ENCODE peak calls at places on chromosomes 7 and 10, in six cellular contexts. One of them, this sample, is unnamed.

GRCh38 chr7:108114117-108114841 is 15.9 kb downstream of the LAMB4 start:
- DNase-seq in colonic mucosa: no peak
- DNase-seq in CD8-positive, alpha-beta T cell: no peak
- DNase-seq in activated CD8-positive, alpha-beta T cell treated with anti-CD3 and anti-CD28 coated beads for 36 hours: peak
- DNase-seq in HepG2: peak
- DNase-seq in endothelial cell of umbilical vein: peak
- DNase-seq in this sample: no peak

GRCh38 chr7:100584046-100584676 is 1.8 kb downstream of the LRCH4 start:
- DNase-seq in colonic mucosa: no peak
- DNase-seq in CD8-positive, alpha-beta T cell: no peak
- DNase-seq in activated CD8-positive, alpha-beta T cell treated with anti-CD3 and anti-CD28 coated beads for 36 hours: no peak
- DNase-seq in HepG2: no peak
- DNase-seq in endothelial cell of umbilical vein: no peak
- DNase-seq in this sample: no peak

GRCh38 chr10:71747808-71748523 is 25.4 kb downstream of the VSIR start:
- DNase-seq in colonic mucosa: peak
- DNase-seq in CD8-positive, alpha-beta T cell: no peak
- DNase-seq in activated CD8-positive, alpha-beta T cell treated with anti-CD3 and anti-CD28 coated beads for 36 hours: no peak
- DNase-seq in HepG2: no peak
- DNase-seq in endothelial cell of umbilical vein: no peak
- DNase-seq in this sample: no peak

GRCh38 chr7:98360221-98361124 is 40.4 kb downstream of the BAIAP2L1 start:
- DNase-seq in colonic mucosa: peak
- DNase-seq in CD8-positive, alpha-beta T cell: no peak
- DNase-seq in activated CD8-positive, alpha-beta T cell treated with anti-CD3 and anti-CD28 coated beads for 36 hours: no peak
- DNase-seq in HepG2: peak
- DNase-seq in endothelial cell of umbilical vein: no peak
- DNase-seq in this sample: no peak

GRCh38 chr10:17290226-17290625 is 62.2 kb downstream of the VIM start:
- DNase-seq in colonic mucosa: no peak
- DNase-seq in CD8-positive, alpha-beta T cell: no peak
- DNase-seq in activated CD8-positive, alpha-beta T cell treated with anti-CD3 and anti-CD28 coated beads for 36 hours: peak
- DNase-seq in HepG2: no peak
- DNase-seq in endothelial cell of umbilical vein: peak
- DNase-seq in this sample: no peak

GRCh38 chr10:30820282-30820991 is 190.9 kb upstream of the LYZL2 start:
- DNase-seq in colonic mucosa: no peak
- DNase-seq in CD8-positive, alpha-beta T cell: no peak
- DNase-seq in activated CD8-positive, alpha-beta T cell treated with anti-CD3 and anti-CD28 coated beads for 36 hours: no peak
- DNase-seq in HepG2: no peak
- DNase-seq in endothelial cell of umbilical vein: peak
- DNase-seq in this sample: no peak

GRCh38 chr7:122886357-122887081 is at the start of gene CADPS2:
- DNase-seq in colonic mucosa: peak
- DNase-seq in CD8-positive, alpha-beta T cell: no peak
- DNase-seq in activated CD8-positive, alpha-beta T cell treated with anti-CD3 and anti-CD28 coated beads for 36 hours: peak
- DNase-seq in HepG2: peak
- DNase-seq in endothelial cell of umbilical vein: peak
- DNase-seq in this sample: peak

GRCh38 chr10:79390551-79391229 is 43.4 kb downstream of the PPIF start:
- DNase-seq in colonic mucosa: peak
- DNase-seq in CD8-positive, alpha-beta T cell: no peak
- DNase-seq in activated CD8-positive, alpha-beta T cell treated with anti-CD3 and anti-CD28 coated beads for 36 hours: peak
- DNase-seq in HepG2: no peak
- DNase-seq in endothelial cell of umbilical vein: no peak
- DNase-seq in this sample: no peak

GRCh38 chr7:82694020-82694419 is 250.4 kb upstream of the CACNA2D1 start:
- DNase-seq in colonic mucosa: no peak
- DNase-seq in CD8-positive, alpha-beta T cell: no peak
- DNase-seq in activated CD8-positive, alpha-beta T cell treated with anti-CD3 and anti-CD28 coated beads for 36 hours: no peak
- DNase-seq in HepG2: no peak
- DNase-seq in endothelial cell of umbilical vein: no peak
- DNase-seq in this sample: no peak

GRCh38 chr10:76397957-76398665 is 966.7 kb downstream of the LRMDA start:
- DNase-seq in colonic mucosa: no peak
- DNase-seq in CD8-positive, alpha-beta T cell: no peak
- DNase-seq in activated CD8-positive, alpha-beta T cell treated with anti-CD3 and anti-CD28 coated beads for 36 hours: no peak
- DNase-seq in HepG2: no peak
- DNase-seq in endothelial cell of umbilical vein: no peak
- DNase-seq in this sample: no peak

GRCh38 chr7:84455788-84456187 is 261.2 kb upstream of the SEMA3A start:
- DNase-seq in colonic mucosa: no peak
- DNase-seq in CD8-positive, alpha-beta T cell: no peak
- DNase-seq in activated CD8-positive, alpha-beta T cell treated with anti-CD3 and anti-CD28 coated beads for 36 hours: no peak
- DNase-seq in HepG2: no peak
- DNase-seq in endothelial cell of umbilical vein: peak
- DNase-seq in this sample: no peak

GRCh38 chr10:132372516-132373095 is 24.4 kb upstream of the PWWP2B start:
- DNase-seq in colonic mucosa: no peak
- DNase-seq in CD8-positive, alpha-beta T cell: no peak
- DNase-seq in activated CD8-positive, alpha-beta T cell treated with anti-CD3 and anti-CD28 coated beads for 36 hours: no peak
- DNase-seq in HepG2: no peak
- DNase-seq in endothelial cell of umbilical vein: no peak
- DNase-seq in this sample: no peak

GRCh38 chr10:42648512-42648911 is 10.1 kb upstream of the ZNF33B start:
- DNase-seq in colonic mucosa: no peak
- DNase-seq in CD8-positive, alpha-beta T cell: no peak
- DNase-seq in activated CD8-positive, alpha-beta T cell treated with anti-CD3 and anti-CD28 coated beads for 36 hours: no peak
- DNase-seq in HepG2: no peak
- DNase-seq in endothelial cell of umbilical vein: no peak
- DNase-seq in this sample: no peak

GRCh38 chr10:51073461-51074237 is 638 bp upstream of the PRKG1 start:
- DNase-seq in colonic mucosa: peak
- DNase-seq in CD8-positive, alpha-beta T cell: no peak
- DNase-seq in activated CD8-positive, alpha-beta T cell treated with anti-CD3 and anti-CD28 coated beads for 36 hours: peak
- DNase-seq in HepG2: no peak
- DNase-seq in endothelial cell of umbilical vein: no peak
- DNase-seq in this sample: peak

GRCh38 chr10:51073035-51073434 is 1.3 kb upstream of the PRKG1 start:
- DNase-seq in colonic mucosa: no peak
- DNase-seq in CD8-positive, alpha-beta T cell: no peak
- DNase-seq in activated CD8-positive, alpha-beta T cell treated with anti-CD3 and anti-CD28 coated beads for 36 hours: no peak
- DNase-seq in HepG2: no peak
- DNase-seq in endothelial cell of umbilical vein: no peak
- DNase-seq in this sample: no peak

GRCh38 chr10:51076442-51076841 is 2.2 kb downstream of the PRKG1 start:
- DNase-seq in colonic mucosa: no peak
- DNase-seq in CD8-positive, alpha-beta T cell: no peak
- DNase-seq in activated CD8-positive, alpha-beta T cell treated with anti-CD3 and anti-CD28 coated beads for 36 hours: no peak
- DNase-seq in HepG2: no peak
- DNase-seq in endothelial cell of umbilical vein: no peak
- DNase-seq in this sample: no peak

GRCh38 chr10:51075802-51076201 is 1.5 kb downstream of the PRKG1 start:
- DNase-seq in colonic mucosa: no peak
- DNase-seq in CD8-positive, alpha-beta T cell: no peak
- DNase-seq in activated CD8-positive, alpha-beta T cell treated with anti-CD3 and anti-CD28 coated beads for 36 hours: no peak
- DNase-seq in HepG2: no peak
- DNase-seq in endothelial cell of umbilical vein: no peak
- DNase-seq in this sample: no peak

DNA sequence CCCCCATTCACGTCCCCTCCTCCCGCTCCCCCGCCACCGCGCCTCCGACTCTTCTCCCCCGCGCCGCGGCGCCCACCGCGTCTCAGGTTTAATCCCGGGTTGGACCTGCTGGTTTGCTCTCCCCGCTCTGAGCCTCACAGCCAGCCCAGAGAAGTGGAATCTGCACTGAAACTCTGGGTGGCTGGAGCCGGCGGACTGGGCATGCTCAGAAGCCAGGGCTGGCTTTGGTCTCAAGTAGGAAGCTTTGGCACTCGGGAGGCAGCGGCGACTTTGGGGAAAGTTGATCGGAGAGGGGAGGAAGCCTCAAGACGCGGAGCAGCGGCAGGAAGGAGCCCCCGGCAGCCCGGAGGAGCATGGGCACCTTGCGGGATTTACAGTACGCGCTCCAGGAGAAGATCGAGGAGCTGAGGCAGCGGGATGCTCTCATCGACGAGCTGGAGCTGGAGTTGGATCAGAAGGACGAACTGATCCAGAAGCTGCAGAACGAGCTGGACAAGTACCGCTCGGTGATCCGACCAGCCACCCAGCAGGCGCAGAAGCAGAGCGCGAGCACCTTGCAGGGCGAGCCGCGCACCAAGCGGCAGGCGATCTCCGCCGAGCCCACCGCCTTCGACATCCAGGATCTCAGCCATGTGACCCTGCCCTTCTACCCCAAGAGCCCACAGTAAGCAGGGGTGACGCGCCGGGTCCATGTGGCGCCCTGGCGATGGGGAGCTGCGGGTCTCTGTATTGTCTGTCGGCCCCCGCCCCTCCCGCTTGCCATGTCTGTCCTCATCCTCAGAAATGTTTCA is at the start of gene PRKG1:
- DNase-seq in colonic mucosa: peak
- DNase-seq in CD8-positive, alpha-beta T cell: no peak
- DNase-seq in activated CD8-positive, alpha-beta T cell treated with anti-CD3 and anti-CD28 coated beads for 36 hours: peak
- DNase-seq in HepG2: peak
- DNase-seq in endothelial cell of umbilical vein: peak
- DNase-seq in this sample: peak
- TF ChIP-seq CTCF in colonic mucosa: no peak
- TF ChIP-seq CTCF in CD8-positive, alpha-beta T cell: no peak
- TF ChIP-seq CTCF in activated CD8-positive, alpha-beta T cell treated with anti-CD3 and anti-CD28 coated beads for 36 hours: no peak
- TF ChIP-seq CTCF in HepG2: no peak
- TF ChIP-seq CTCF in endothelial cell of umbilical vein: no peak
- TF ChIP-seq CTCF in this sample: no peak

DNA sequence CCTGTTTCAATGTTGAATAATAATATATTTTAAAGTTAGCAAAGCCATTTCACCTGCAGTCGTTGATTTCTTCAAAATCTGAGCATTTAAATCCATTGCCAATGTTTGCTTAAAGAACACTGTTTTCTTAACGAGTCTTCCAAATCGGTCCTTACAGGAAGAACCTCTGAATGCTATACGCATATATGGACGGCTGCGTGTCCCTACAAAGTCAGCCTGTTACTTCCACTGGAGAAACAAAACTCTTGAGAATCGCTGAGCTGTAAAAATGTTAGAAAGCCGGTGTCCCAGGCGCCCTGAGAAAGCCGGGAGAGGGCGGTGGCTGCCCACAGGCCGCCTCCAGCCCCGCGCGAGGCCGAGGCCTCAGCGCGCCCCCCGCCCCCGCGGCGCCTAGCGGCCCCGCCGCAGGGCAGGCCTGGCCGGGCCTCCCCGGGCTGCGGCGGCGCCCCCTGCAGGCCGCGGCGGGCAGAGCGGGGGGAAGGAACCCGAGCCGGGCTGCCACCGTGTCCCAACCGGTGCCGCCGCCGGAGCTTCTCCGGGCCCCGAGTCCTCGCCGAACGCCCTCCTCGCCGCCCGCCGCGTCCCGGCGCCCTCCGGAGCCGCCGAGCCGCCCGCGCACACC is at the start of gene FHIP2A:
- DNase-seq in colonic mucosa: peak
- DNase-seq in CD8-positive, alpha-beta T cell: peak
- DNase-seq in activated CD8-positive, alpha-beta T cell treated with anti-CD3 and anti-CD28 coated beads for 36 hours: peak
- DNase-seq in HepG2: peak
- DNase-seq in endothelial cell of umbilical vein: peak
- DNase-seq in this sample: peak
- TF ChIP-seq CTCF in colonic mucosa: peak
- TF ChIP-seq CTCF in CD8-positive, alpha-beta T cell: peak
- TF ChIP-seq CTCF in activated CD8-positive, alpha-beta T cell treated with anti-CD3 and anti-CD28 coated beads for 36 hours: no peak
- TF ChIP-seq CTCF in HepG2: peak
- TF ChIP-seq CTCF in endothelial cell of umbilical vein: peak
- TF ChIP-seq CTCF in this sample: peak

DNA sequence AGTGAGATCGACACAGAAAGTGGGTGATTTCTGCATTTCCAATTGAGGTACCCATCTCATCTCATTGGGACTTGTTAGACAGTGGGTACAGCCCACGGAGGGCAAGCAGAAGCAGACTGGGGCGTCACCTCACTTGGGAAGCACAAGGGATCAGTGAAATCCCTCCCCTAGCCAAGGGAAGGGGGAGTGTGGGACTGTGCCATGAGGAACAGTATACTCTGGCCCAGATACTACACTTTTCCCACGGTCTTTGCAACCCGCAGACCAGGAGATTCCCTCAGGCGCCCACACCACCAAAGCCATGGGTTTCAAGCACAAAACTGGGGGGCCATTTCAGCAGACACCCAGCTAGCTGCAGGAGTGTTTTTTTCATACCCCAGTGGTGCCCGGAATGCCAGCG is 99.8 kb downstream of the ODAD2 start:
- DNase-seq in colonic mucosa: no peak
- DNase-seq in CD8-positive, alpha-beta T cell: no peak
- DNase-seq in activated CD8-positive, alpha-beta T cell treated with anti-CD3 and anti-CD28 coated beads for 36 hours: no peak
- DNase-seq in HepG2: no peak
- DNase-seq in endothelial cell of umbilical vein: no peak
- DNase-seq in this sample: no peak
- TF ChIP-seq CTCF in colonic mucosa: no peak
- TF ChIP-seq CTCF in CD8-positive, alpha-beta T cell: no peak
- TF ChIP-seq CTCF in activated CD8-positive, alpha-beta T cell treated with anti-CD3 and anti-CD28 coated beads for 36 hours: no peak
- TF ChIP-seq CTCF in HepG2: no peak
- TF ChIP-seq CTCF in endothelial cell of umbilical vein: no peak
- TF ChIP-seq CTCF in this sample: no peak

GRCh38 chr10:73801253-73801590 is 10.2 kb downstream of the NDST2 start:
- DNase-seq in colonic mucosa: no peak
- DNase-seq in CD8-positive, alpha-beta T cell: no peak
- DNase-seq in activated CD8-positive, alpha-beta T cell treated with anti-CD3 and anti-CD28 coated beads for 36 hours: no peak
- DNase-seq in HepG2: no peak
- DNase-seq in endothelial cell of umbilical vein: no peak
- DNase-seq in this sample: no peak

GRCh38 chr10:73800560-73801252 is 10.7 kb downstream of the NDST2 start:
- DNase-seq in colonic mucosa: no peak
- DNase-seq in CD8-positive, alpha-beta T cell: no peak
- DNase-seq in activated CD8-positive, alpha-beta T cell treated with anti-CD3 and anti-CD28 coated beads for 36 hours: no peak
- DNase-seq in HepG2: no peak
- DNase-seq in endothelial cell of umbilical vein: no peak
- DNase-seq in this sample: no peak

GRCh38 chr10:73806176-73806950 is 5.0 kb downstream of the NDST2 start:
- DNase-seq in colonic mucosa: no peak
- DNase-seq in CD8-positive, alpha-beta T cell: no peak
- DNase-seq in activated CD8-positive, alpha-beta T cell treated with anti-CD3 and anti-CD28 coated beads for 36 hours: no peak
- DNase-seq in HepG2: no peak
- DNase-seq in endothelial cell of umbilical vein: no peak
- DNase-seq in this sample: no peak

GRCh38 chr10:73802276-73802991 is 9.0 kb downstream of the NDST2 start:
- DNase-seq in colonic mucosa: no peak
- DNase-seq in CD8-positive, alpha-beta T cell: no peak
- DNase-seq in activated CD8-positive, alpha-beta T cell treated with anti-CD3 and anti-CD28 coated beads for 36 hours: no peak
- DNase-seq in HepG2: no peak
- DNase-seq in endothelial cell of umbilical vein: no peak
- DNase-seq in this sample: no peak

DNA sequence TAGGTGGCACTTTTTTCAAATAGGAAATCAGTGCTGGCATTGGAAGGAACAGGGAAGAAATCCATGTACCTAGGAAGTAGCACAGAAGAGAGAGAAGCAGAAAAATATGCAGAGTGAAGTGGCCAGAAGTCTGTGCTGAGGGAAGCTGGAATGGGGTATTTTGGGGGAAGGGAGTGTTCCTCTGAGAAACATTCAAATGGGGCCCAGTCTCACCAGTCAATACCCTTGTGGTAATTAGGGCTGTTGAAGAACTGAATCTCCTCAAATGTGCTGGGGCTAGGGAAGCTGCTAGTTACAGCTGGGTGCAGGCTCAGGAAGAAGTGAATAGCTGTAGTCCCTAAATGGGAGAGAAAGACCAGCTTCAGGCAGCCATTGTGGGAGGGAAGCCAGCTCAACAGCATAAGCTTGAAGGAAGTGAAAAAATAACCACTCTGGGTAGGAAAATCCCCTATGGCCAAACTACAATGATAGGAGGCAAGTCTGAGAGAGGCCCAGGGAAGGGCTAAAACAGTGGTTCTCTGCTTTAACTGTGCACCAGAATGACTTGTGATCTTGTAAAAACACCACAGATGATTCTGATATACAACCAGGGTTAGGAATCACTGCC is 7.6 kb downstream of the NDST2 start:
- DNase-seq in colonic mucosa: no peak
- DNase-seq in CD8-positive, alpha-beta T cell: no peak
- DNase-seq in activated CD8-positive, alpha-beta T cell treated with anti-CD3 and anti-CD28 coated beads for 36 hours: peak
- DNase-seq in HepG2: no peak
- DNase-seq in endothelial cell of umbilical vein: no peak
- DNase-seq in this sample: no peak
- TF ChIP-seq CTCF in colonic mucosa: no peak
- TF ChIP-seq CTCF in CD8-positive, alpha-beta T cell: no peak
- TF ChIP-seq CTCF in activated CD8-positive, alpha-beta T cell treated with anti-CD3 and anti-CD28 coated beads for 36 hours: no peak
- TF ChIP-seq CTCF in HepG2: no peak
- TF ChIP-seq CTCF in endothelial cell of umbilical vein: no peak
- TF ChIP-seq CTCF in this sample: no peak